ENCODE peak calls at places on chromosomes 4 and X, in nine cellular contexts. One of them, this sample, is unnamed.
A peak's percentile ranks its signal among the peaks of the same experiment; 100 is the strongest.

GRCh38 chr4:99148545-99148944 is 4.4 kb upstream of the ADH4 start:
- DNase-seq in activated CD4-positive, alpha-beta T cell treated with anti-CD3 and anti-CD28 coated beads, Interleukin-2, amount 50 U/mL, for 24 hours: no peak
- DNase-seq in omental fat pad: no peak
- DNase-seq in DMS153: no peak
- DNase-seq in cardiac muscle cell: no peak
- DNase-seq in hypothalamus: no peak
- DNase-seq in NCI-H748 treated with DMSO at 0.1 percent for 48 hours: no peak
- DNase-seq in stimulated activated CD4-positive, alpha-beta T cell treated with anti-CD3 and anti-CD28 coated beads, Interleukin-1b, Interleukin-23, amount 100 ng/mL, for 24 hours: no peak
- DNase-seq in tibial nerve: no peak
- DNase-seq in this sample: no peak

GRCh38 chrX:148929686-148930085 is 429.3 kb downstream of the AFF2 start:
- DNase-seq in activated CD4-positive, alpha-beta T cell treated with anti-CD3 and anti-CD28 coated beads, Interleukin-2, amount 50 U/mL, for 24 hours: no peak
- DNase-seq in omental fat pad: no peak
- DNase-seq in DMS153: no peak
- DNase-seq in cardiac muscle cell: no peak
- DNase-seq in hypothalamus: no peak
- DNase-seq in NCI-H748 treated with DMSO at 0.1 percent for 48 hours: no peak
- DNase-seq in stimulated activated CD4-positive, alpha-beta T cell treated with anti-CD3 and anti-CD28 coated beads, Interleukin-1b, Interleukin-23, amount 100 ng/mL, for 24 hours: no peak
- DNase-seq in tibial nerve: no peak
- DNase-seq in this sample: no peak

GRCh38 chrX:54920610-54921426 is at the start of gene TRO:
- DNase-seq in activated CD4-positive, alpha-beta T cell treated with anti-CD3 and anti-CD28 coated beads, Interleukin-2, amount 50 U/mL, for 24 hours: no peak
- DNase-seq in omental fat pad: no peak
- DNase-seq in DMS153: no peak
- DNase-seq in cardiac muscle cell: peak; percentile 53
- DNase-seq in hypothalamus: no peak
- DNase-seq in NCI-H748 treated with DMSO at 0.1 percent for 48 hours: peak; percentile 8
- DNase-seq in stimulated activated CD4-positive, alpha-beta T cell treated with anti-CD3 and anti-CD28 coated beads, Interleukin-1b, Interleukin-23, amount 100 ng/mL, for 24 hours: no peak
- DNase-seq in tibial nerve: no peak
- DNase-seq in this sample: no peak

GRCh38 chr4:18318682-18319410 is 297.3 kb upstream of the LCORL start:
- DNase-seq in activated CD4-positive, alpha-beta T cell treated with anti-CD3 and anti-CD28 coated beads, Interleukin-2, amount 50 U/mL, for 24 hours: no peak
- DNase-seq in omental fat pad: no peak
- DNase-seq in DMS153: peak; percentile 71
- DNase-seq in cardiac muscle cell: no peak
- DNase-seq in hypothalamus: no peak
- DNase-seq in NCI-H748 treated with DMSO at 0.1 percent for 48 hours: peak; percentile 51
- DNase-seq in stimulated activated CD4-positive, alpha-beta T cell treated with anti-CD3 and anti-CD28 coated beads, Interleukin-1b, Interleukin-23, amount 100 ng/mL, for 24 hours: no peak
- DNase-seq in tibial nerve: no peak
- DNase-seq in this sample: peak; percentile 75

GRCh38 chr4:7779194-7779768 is 160.4 kb downstream of the AFAP1 start:
- DNase-seq in activated CD4-positive, alpha-beta T cell treated with anti-CD3 and anti-CD28 coated beads, Interleukin-2, amount 50 U/mL, for 24 hours: no peak
- DNase-seq in omental fat pad: no peak
- DNase-seq in DMS153: no peak
- DNase-seq in cardiac muscle cell: peak; percentile 42
- DNase-seq in hypothalamus: no peak
- DNase-seq in NCI-H748 treated with DMSO at 0.1 percent for 48 hours: no peak
- DNase-seq in stimulated activated CD4-positive, alpha-beta T cell treated with anti-CD3 and anti-CD28 coated beads, Interleukin-1b, Interleukin-23, amount 100 ng/mL, for 24 hours: no peak
- DNase-seq in tibial nerve: no peak
- DNase-seq in this sample: no peak

GRCh38 chrX:66013195-66013816 is 26.6 kb downstream of the VSIG4 start:
- DNase-seq in activated CD4-positive, alpha-beta T cell treated with anti-CD3 and anti-CD28 coated beads, Interleukin-2, amount 50 U/mL, for 24 hours: no peak
- DNase-seq in omental fat pad: no peak
- DNase-seq in DMS153: no peak
- DNase-seq in cardiac muscle cell: no peak
- DNase-seq in hypothalamus: no peak
- DNase-seq in NCI-H748 treated with DMSO at 0.1 percent for 48 hours: no peak
- DNase-seq in stimulated activated CD4-positive, alpha-beta T cell treated with anti-CD3 and anti-CD28 coated beads, Interleukin-1b, Interleukin-23, amount 100 ng/mL, for 24 hours: no peak
- DNase-seq in tibial nerve: no peak
- DNase-seq in this sample: no peak

GRCh38 chr4:16262188-16262587 is 35.9 kb upstream of the TAPT1 start:
- DNase-seq in activated CD4-positive, alpha-beta T cell treated with anti-CD3 and anti-CD28 coated beads, Interleukin-2, amount 50 U/mL, for 24 hours: no peak
- DNase-seq in omental fat pad: no peak
- DNase-seq in DMS153: no peak
- DNase-seq in cardiac muscle cell: no peak
- DNase-seq in hypothalamus: no peak
- DNase-seq in NCI-H748 treated with DMSO at 0.1 percent for 48 hours: no peak
- DNase-seq in stimulated activated CD4-positive, alpha-beta T cell treated with anti-CD3 and anti-CD28 coated beads, Interleukin-1b, Interleukin-23, amount 100 ng/mL, for 24 hours: no peak
- DNase-seq in tibial nerve: no peak
- DNase-seq in this sample: no peak

GRCh38 chrX:68415289-68415688 is 18.0 kb downstream of the OPHN1 start:
- DNase-seq in activated CD4-positive, alpha-beta T cell treated with anti-CD3 and anti-CD28 coated beads, Interleukin-2, amount 50 U/mL, for 24 hours: no peak
- DNase-seq in omental fat pad: no peak
- DNase-seq in DMS153: no peak
- DNase-seq in cardiac muscle cell: no peak
- DNase-seq in hypothalamus: no peak
- DNase-seq in NCI-H748 treated with DMSO at 0.1 percent for 48 hours: no peak
- DNase-seq in stimulated activated CD4-positive, alpha-beta T cell treated with anti-CD3 and anti-CD28 coated beads, Interleukin-1b, Interleukin-23, amount 100 ng/mL, for 24 hours: no peak
- DNase-seq in tibial nerve: peak; percentile 33
- DNase-seq in this sample: no peak

GRCh38 chr4:742742-743311 is 37.2 kb downstream of the PCGF3 start:
- DNase-seq in activated CD4-positive, alpha-beta T cell treated with anti-CD3 and anti-CD28 coated beads, Interleukin-2, amount 50 U/mL, for 24 hours: peak; percentile 67
- DNase-seq in omental fat pad: peak; percentile 51
- DNase-seq in DMS153: no peak
- DNase-seq in cardiac muscle cell: peak; percentile 72
- DNase-seq in hypothalamus: peak; percentile 30
- DNase-seq in NCI-H748 treated with DMSO at 0.1 percent for 48 hours: peak; percentile 0
- DNase-seq in stimulated activated CD4-positive, alpha-beta T cell treated with anti-CD3 and anti-CD28 coated beads, Interleukin-1b, Interleukin-23, amount 100 ng/mL, for 24 hours: peak; percentile 60
- DNase-seq in tibial nerve: peak; percentile 55
- DNase-seq in this sample: peak; percentile 59

GRCh38 chrX:123425904-123426303 is 241.8 kb downstream of the GRIA3 start:
- DNase-seq in activated CD4-positive, alpha-beta T cell treated with anti-CD3 and anti-CD28 coated beads, Interleukin-2, amount 50 U/mL, for 24 hours: no peak
- DNase-seq in omental fat pad: no peak
- DNase-seq in DMS153: no peak
- DNase-seq in cardiac muscle cell: no peak
- DNase-seq in hypothalamus: no peak
- DNase-seq in NCI-H748 treated with DMSO at 0.1 percent for 48 hours: no peak
- DNase-seq in stimulated activated CD4-positive, alpha-beta T cell treated with anti-CD3 and anti-CD28 coated beads, Interleukin-1b, Interleukin-23, amount 100 ng/mL, for 24 hours: no peak
- DNase-seq in tibial nerve: no peak
- DNase-seq in this sample: no peak

GRCh38 chr4:94038195-94038594 is 169.5 kb upstream of the SMARCAD1 start:
- DNase-seq in activated CD4-positive, alpha-beta T cell treated with anti-CD3 and anti-CD28 coated beads, Interleukin-2, amount 50 U/mL, for 24 hours: no peak
- DNase-seq in omental fat pad: no peak
- DNase-seq in DMS153: no peak
- DNase-seq in cardiac muscle cell: peak; percentile 2
- DNase-seq in hypothalamus: no peak
- DNase-seq in NCI-H748 treated with DMSO at 0.1 percent for 48 hours: no peak
- DNase-seq in stimulated activated CD4-positive, alpha-beta T cell treated with anti-CD3 and anti-CD28 coated beads, Interleukin-1b, Interleukin-23, amount 100 ng/mL, for 24 hours: no peak
- DNase-seq in tibial nerve: no peak
- DNase-seq in this sample: no peak

GRCh38 chr4:143307536-143307935 is 29.1 kb upstream of the GAB1 start:
- DNase-seq in activated CD4-positive, alpha-beta T cell treated with anti-CD3 and anti-CD28 coated beads, Interleukin-2, amount 50 U/mL, for 24 hours: no peak
- DNase-seq in omental fat pad: no peak
- DNase-seq in DMS153: no peak
- DNase-seq in cardiac muscle cell: no peak
- DNase-seq in hypothalamus: no peak
- DNase-seq in NCI-H748 treated with DMSO at 0.1 percent for 48 hours: no peak
- DNase-seq in stimulated activated CD4-positive, alpha-beta T cell treated with anti-CD3 and anti-CD28 coated beads, Interleukin-1b, Interleukin-23, amount 100 ng/mL, for 24 hours: no peak
- DNase-seq in tibial nerve: no peak
- DNase-seq in this sample: no peak